ENCODE peak calls at places on chromosomes 6 and 20, in four cellular contexts. One of them, this sample, is unnamed.
A peak's percentile ranks its signal among the peaks of the same experiment; 100 is the strongest.

GRCh38 chr6:31767096-31767645 is 4.7 kb downstream of the SAPCD1 start:
- DNase-seq in body of pancreas: no peak
- DNase-seq in fibroblast of lung: no peak
- DNase-seq in AG09309: no peak
- DNase-seq in this sample: no peak

GRCh38 chr6:11752350-11752749 is 26.3 kb downstream of the ADTRP start:
- DNase-seq in AG09309: no peak
- DNase-seq in fibroblast of lung: no peak
- DNase-seq in body of pancreas: no peak
- DNase-seq in this sample: no peak

GRCh38 chr20:1928782-1929181 is 33.6 kb downstream of the SIRPA start:
- DNase-seq in fibroblast of lung: no peak
- DNase-seq in body of pancreas: no peak
- DNase-seq in AG09309: no peak
- DNase-seq in this sample: no peak

GRCh38 chr6:142406131-142406530 is 104.3 kb downstream of the ADGRG6 start:
- DNase-seq in body of pancreas: peak; percentile 62
- DNase-seq in AG09309: no peak
- DNase-seq in fibroblast of lung: peak; percentile 53
- DNase-seq in this sample: no peak

GRCh38 chr6:155630085-155630484 is 174.4 kb upstream of the NOX3 start:
- DNase-seq in AG09309: no peak
- DNase-seq in fibroblast of lung: peak; percentile 2
- DNase-seq in body of pancreas: no peak
- DNase-seq in this sample: no peak

GRCh38 chr6:126721581-126722145 is 381.7 kb downstream of the CENPW start:
- DNase-seq in AG09309: peak; percentile 73
- DNase-seq in fibroblast of lung: peak; percentile 90
- DNase-seq in body of pancreas: no peak
- DNase-seq in this sample: no peak

GRCh38 chr6:149978610-149979009 is 14.9 kb downstream of the ULBP1 start:
- DNase-seq in AG09309: no peak
- DNase-seq in fibroblast of lung: no peak
- DNase-seq in body of pancreas: no peak
- DNase-seq in this sample: no peak

GRCh38 chr6:130885392-130886192 is 58.4 kb downstream of the SMLR1 start:
- DNase-seq in fibroblast of lung: peak; percentile 87
- DNase-seq in body of pancreas: peak; percentile 83
- DNase-seq in AG09309: no peak
- DNase-seq in this sample: peak; percentile 83

GRCh38 chr6:131694832-131695426 is 6.3 kb downstream of the OR2A4 start:
- DNase-seq in body of pancreas: peak; percentile 45
- DNase-seq in AG09309: peak; percentile 34
- DNase-seq in fibroblast of lung: peak; percentile 76
- DNase-seq in this sample: peak; percentile 49

GRCh38 chr20:40803381-40803780 is 114.3 kb upstream of the MAFB start:
- DNase-seq in fibroblast of lung: no peak
- DNase-seq in body of pancreas: no peak
- DNase-seq in AG09309: no peak
- DNase-seq in this sample: no peak

GRCh38 chr20:17172826-17173420 is 53.9 kb upstream of the PCSK2 start:
- DNase-seq in fibroblast of lung: no peak
- DNase-seq in body of pancreas: no peak
- DNase-seq in AG09309: no peak
- DNase-seq in this sample: no peak

GRCh38 chr20:19015326-19015725 is 197.1 kb upstream of the SLC24A3 start:
- DNase-seq in AG09309: no peak
- DNase-seq in fibroblast of lung: no peak
- DNase-seq in body of pancreas: peak; percentile 16
- DNase-seq in this sample: no peak

GRCh38 chr20:1206749-1207148 is 3.5 kb downstream of the C20orf202 start:
- DNase-seq in fibroblast of lung: no peak
- DNase-seq in AG09309: no peak
- DNase-seq in body of pancreas: no peak
- DNase-seq in this sample: no peak

GRCh38 chr6:156767603-156768467 is 9.3 kb upstream of the ARID1B start:
- DNase-seq in fibroblast of lung: no peak
- DNase-seq in AG09309: no peak
- DNase-seq in body of pancreas: no peak
- DNase-seq in this sample: peak; percentile 87

GRCh38 chr6:157593596-157593995 is 212.6 kb downstream of the ZDHHC14 start:
- DNase-seq in AG09309: no peak
- DNase-seq in body of pancreas: no peak
- DNase-seq in fibroblast of lung: no peak
- DNase-seq in this sample: no peak

GRCh38 chr20:64192406-64192805 is 28.2 kb downstream of the MYT1 start:
- DNase-seq in fibroblast of lung: no peak
- DNase-seq in body of pancreas: no peak
- DNase-seq in AG09309: no peak
- DNase-seq in this sample: no peak

GRCh38 chr6:63521475-63522210 is 50.6 kb upstream of the LOC128125822 start:
- DNase-seq in fibroblast of lung: no peak
- DNase-seq in body of pancreas: no peak
- DNase-seq in AG09309: no peak
- DNase-seq in this sample: no peak

GRCh38 chr20:9147553-9148024 is 78.7 kb downstream of the PLCB4 start:
- DNase-seq in AG09309: peak; percentile 50
- DNase-seq in body of pancreas: no peak
- DNase-seq in fibroblast of lung: peak; percentile 27
- DNase-seq in this sample: no peak

GRCh38 chr20:10596726-10597125 is 77.1 kb downstream of the JAG1 start:
- DNase-seq in body of pancreas: no peak
- DNase-seq in fibroblast of lung: peak; percentile 94
- DNase-seq in AG09309: no peak
- DNase-seq in this sample: no peak

GRCh38 chr6:116101790-116102189 is 1.1 kb downstream of the NT5DC1 start:
- DNase-seq in body of pancreas: no peak
- DNase-seq in AG09309: no peak
- DNase-seq in fibroblast of lung: no peak
- DNase-seq in this sample: peak; percentile 26

GRCh38 chr20:50188879-50189680 is 1.6 kb upstream of the CEBPB start:
- DNase-seq in body of pancreas: no peak
- DNase-seq in fibroblast of lung: no peak
- DNase-seq in AG09309: no peak
- DNase-seq in this sample: no peak

GRCh38 chr20:19492116-19492515 is 265.9 kb upstream of the RIN2 start:
- DNase-seq in AG09309: no peak
- DNase-seq in body of pancreas: no peak
- DNase-seq in fibroblast of lung: no peak
- DNase-seq in this sample: no peak

GRCh38 chr6:157982297-157982579 is 575 bp downstream of the SYNJ2 start:
- DNase-seq in fibroblast of lung: peak; percentile 42
- DNase-seq in body of pancreas: peak; percentile 70
- DNase-seq in AG09309: no peak
- DNase-seq in this sample: peak; percentile 54

GRCh38 chr20:25058797-25059486 is 1.0 kb upstream of the ACSS1 start:
- DNase-seq in AG09309: no peak
- DNase-seq in body of pancreas: no peak
- DNase-seq in fibroblast of lung: no peak
- DNase-seq in this sample: peak; percentile 35

GRCh38 chr6:25333471-25333870 is 54.3 kb downstream of the CARMIL1 start:
- DNase-seq in body of pancreas: no peak
- DNase-seq in AG09309: no peak
- DNase-seq in fibroblast of lung: no peak
- DNase-seq in this sample: no peak

GRCh38 chr6:36783603-36784378 is 55.5 kb downstream of the CPNE5 start:
- DNase-seq in body of pancreas: no peak
- DNase-seq in AG09309: no peak
- DNase-seq in fibroblast of lung: no peak
- DNase-seq in this sample: no peak

GRCh38 chr6:167574431-167575097 is 249.7 kb downstream of the TTLL2 start:
- DNase-seq in AG09309: no peak
- DNase-seq in fibroblast of lung: no peak
- DNase-seq in body of pancreas: no peak
- DNase-seq in this sample: no peak

GRCh38 chr6:167668019-167668753 is 158.5 kb upstream of the AFDN start:
- DNase-seq in AG09309: no peak
- DNase-seq in body of pancreas: peak; percentile 80
- DNase-seq in fibroblast of lung: no peak
- DNase-seq in this sample: no peak

GRCh38 chr6:66623050-66623449 is 916.0 kb upstream of the EYS start:
- DNase-seq in fibroblast of lung: no peak
- DNase-seq in body of pancreas: no peak
- DNase-seq in AG09309: no peak
- DNase-seq in this sample: no peak

DNA sequence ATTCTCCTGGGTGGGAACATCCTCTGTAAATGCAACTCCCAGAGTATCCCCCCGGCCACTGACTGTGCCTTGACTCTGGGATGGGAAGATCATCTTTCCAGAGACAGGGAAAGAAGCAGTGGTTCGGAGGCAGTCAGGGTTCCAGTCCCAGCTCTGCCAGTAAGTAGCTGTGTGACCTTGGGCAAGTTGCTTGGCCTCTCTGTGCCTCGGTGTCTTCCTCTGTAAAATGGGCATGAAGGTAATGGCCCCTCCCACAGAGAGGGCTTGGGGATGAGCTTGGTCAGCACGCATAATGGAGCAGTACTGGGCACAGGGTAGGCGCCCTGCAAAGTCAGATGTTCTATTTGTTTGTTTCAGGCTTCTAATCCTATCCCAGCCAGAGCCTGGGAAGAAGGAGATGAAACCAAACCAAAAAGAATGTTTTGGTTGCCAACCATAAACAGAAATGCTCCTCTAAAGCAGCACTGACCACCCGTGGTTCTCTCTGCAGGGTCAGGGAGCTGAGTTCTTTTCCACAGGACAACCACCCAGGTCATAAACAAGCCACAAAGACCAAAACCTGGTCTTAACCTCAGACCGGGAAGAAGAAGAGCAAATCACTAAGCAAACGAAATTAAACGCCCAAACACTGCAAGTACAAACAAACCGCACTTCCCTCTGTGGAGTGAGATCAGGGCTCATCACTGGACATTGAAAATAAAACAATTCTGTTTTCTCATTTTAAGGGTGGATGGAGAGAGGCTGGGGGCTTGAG is 381.0 kb upstream of the SULF2 start:
- DNase-seq in AG09309: no peak
- DNase-seq in fibroblast of lung: no peak
- DNase-seq in body of pancreas: no peak
- DNase-seq in this sample: no peak
- TF ChIP-seq CTCF in AG09309: no peak
- TF ChIP-seq CTCF in fibroblast of lung: no peak
- TF ChIP-seq CTCF in body of pancreas: no peak
- TF ChIP-seq CTCF in this sample: no peak

GRCh38 chr20:35884541-35884865 is 69.8 kb downstream of the SCAND1 start:
- DNase-seq in AG09309: no peak
- DNase-seq in body of pancreas: no peak
- DNase-seq in fibroblast of lung: no peak
- DNase-seq in this sample: no peak

GRCh38 chr20:35883778-35884540 is 70.3 kb downstream of the SCAND1 start:
- DNase-seq in AG09309: peak; percentile 100
- DNase-seq in fibroblast of lung: peak; percentile 99
- DNase-seq in body of pancreas: peak; percentile 68
- DNase-seq in this sample: peak; percentile 70

GRCh38 chr20:35885212-35885611 is 69.1 kb downstream of the SCAND1 start:
- DNase-seq in AG09309: no peak
- DNase-seq in fibroblast of lung: no peak
- DNase-seq in body of pancreas: no peak
- DNase-seq in this sample: no peak

GRCh38 chr20:35881676-35882075 is 72.6 kb downstream of the SCAND1 start:
- DNase-seq in fibroblast of lung: no peak
- DNase-seq in AG09309: no peak
- DNase-seq in body of pancreas: no peak
- DNase-seq in this sample: no peak

GRCh38 chr20:35883341-35883777 is 70.9 kb downstream of the SCAND1 start:
- DNase-seq in body of pancreas: no peak
- DNase-seq in AG09309: no peak
- DNase-seq in fibroblast of lung: no peak
- DNase-seq in this sample: no peak
- H3K4me3 ChIP-seq in body of pancreas: no peak overlapping the region
- H3K4me3 ChIP-seq in AG09309: peak overlapping the region; percentile 3
- H3K4me3 ChIP-seq in fibroblast of lung: no peak overlapping the region
- H3K4me3 ChIP-seq in this sample: no peak overlapping the region

GRCh38 chr20:53956013-53956715 is 114.2 kb downstream of the BCAS1 start:
- DNase-seq in fibroblast of lung: no peak
- DNase-seq in AG09309: no peak
- DNase-seq in body of pancreas: no peak
- DNase-seq in this sample: no peak

GRCh38 chr20:53958240-53958639 is 112.2 kb downstream of the BCAS1 start:
- DNase-seq in body of pancreas: no peak
- DNase-seq in AG09309: no peak
- DNase-seq in fibroblast of lung: no peak
- DNase-seq in this sample: no peak

GRCh38 chr20:53954734-53955658 is 115.4 kb downstream of the BCAS1 start:
- DNase-seq in body of pancreas: no peak
- DNase-seq in fibroblast of lung: no peak
- DNase-seq in AG09309: no peak
- DNase-seq in this sample: no peak

GRCh38 chr20:53959849-53960585 is 110.4 kb downstream of the BCAS1 start:
- DNase-seq in body of pancreas: no peak
- DNase-seq in fibroblast of lung: peak; percentile 15
- DNase-seq in AG09309: no peak
- DNase-seq in this sample: no peak

DNA sequence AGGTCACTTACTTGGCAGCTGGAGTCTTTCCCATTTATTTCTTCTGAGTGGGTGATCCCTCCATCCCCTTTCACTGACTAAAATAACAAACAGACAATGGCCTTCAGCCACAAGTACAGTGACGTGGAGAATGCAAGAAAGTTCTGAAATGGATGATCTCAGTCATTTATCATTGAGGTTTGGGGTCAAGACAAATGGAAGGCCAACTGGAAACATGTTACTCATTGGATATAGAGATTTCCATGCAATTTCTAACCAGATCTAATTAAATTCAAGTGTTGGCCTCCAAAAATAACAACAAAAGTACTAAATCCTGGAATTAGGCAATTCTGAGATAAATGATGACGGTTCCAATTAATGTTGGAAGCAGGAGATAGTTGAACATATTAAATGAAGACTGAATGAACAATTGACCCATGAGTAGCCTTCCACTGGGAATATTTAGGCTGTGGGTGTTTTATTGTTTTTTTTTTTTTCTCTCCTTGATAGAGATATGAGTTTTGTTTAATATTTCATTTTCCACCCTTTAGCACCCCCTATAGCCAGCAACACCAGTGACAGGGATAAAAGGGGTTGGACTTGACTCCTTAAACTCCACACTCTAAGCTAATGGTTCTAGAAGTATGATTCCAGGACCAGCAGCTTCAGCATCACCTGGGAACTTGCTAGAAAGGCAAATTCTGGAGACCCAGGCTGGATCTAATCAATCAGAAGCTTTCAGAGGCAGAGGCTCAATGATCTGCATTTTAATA is 112.8 kb downstream of the BCAS1 start:
- DNase-seq in body of pancreas: no peak
- DNase-seq in AG09309: peak; percentile 79
- DNase-seq in fibroblast of lung: no peak
- DNase-seq in this sample: no peak
- TF ChIP-seq CTCF in body of pancreas: no peak
- TF ChIP-seq CTCF in AG09309: peak; percentile 25
- TF ChIP-seq CTCF in fibroblast of lung: no peak
- TF ChIP-seq CTCF in this sample: no peak

DNA sequence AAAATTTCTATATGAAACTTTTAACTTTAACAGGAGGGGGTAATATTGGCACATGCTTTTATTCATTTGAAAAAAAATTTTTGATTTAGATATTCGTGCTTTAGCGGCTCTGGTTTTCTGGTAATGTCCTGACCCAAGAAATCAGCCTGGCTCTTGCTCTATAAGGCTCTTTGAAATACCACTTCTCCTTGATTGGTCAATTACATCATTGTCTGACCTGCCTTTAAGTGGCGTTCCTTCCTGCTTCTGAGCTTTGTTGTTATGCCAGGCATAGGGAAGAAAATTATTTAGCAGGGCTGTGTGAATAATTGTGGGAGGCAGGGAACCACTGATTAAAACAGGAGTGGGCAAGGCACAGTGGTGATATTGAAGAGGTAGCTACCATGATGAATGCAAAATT is 3.9 kb downstream of the RNF144B start:
- DNase-seq in AG09309: no peak
- DNase-seq in fibroblast of lung: no peak
- DNase-seq in body of pancreas: no peak
- DNase-seq in this sample: no peak
- H3K4me3 ChIP-seq in AG09309: no peak overlapping the region
- H3K4me3 ChIP-seq in fibroblast of lung: no peak overlapping the region
- H3K4me3 ChIP-seq in body of pancreas: no peak overlapping the region
- H3K4me3 ChIP-seq in this sample: no peak overlapping the region

This sample was measured in GM12865.